ENCODE peak calls at places on chromosomes 11 and 22, in eight cellular contexts. J, W, Q, F, S, V, Z and E are unnamed samples.

GRCh38 chr11:120964857-120965256 is 59.0 kb upstream of the TBCEL start:
- DNase-seq in J (no peak), W (no peak), Q (no peak), F (no peak), S (no peak), V (no peak), Z (no peak), E (no peak)

GRCh38 chr22:49363526-49364230 is 464.0 kb downstream of the BRD1 start:
- DNase-seq in J (no peak), W (no peak), Q (no peak), F (no peak), S (no peak), V (no peak), Z (no peak), E (no peak)

GRCh38 chr22:41436322-41437113 is 10.1 kb downstream of the TOB2 start:
- DNase-seq in J (no peak), W (no peak), Q (no peak), F (no peak), S (no peak), V (no peak), Z (no peak), E (no peak)

GRCh38 chr22:22079404-22080148 is 97.0 kb upstream of the TOP3B start:
- DNase-seq in J (no peak), W (no peak), Q (no peak), F (no peak), S (no peak), V (no peak), Z (no peak), E (no peak)

GRCh38 chr11:26109658-26110393 is 222.1 kb upstream of the ANO3 start:
- DNase-seq in J (no peak), W (no peak), Q (no peak), F (no peak), S (no peak), V (no peak), Z (no peak), E (no peak)

GRCh38 chr11:64996710-64997380 is at the start of gene BATF2:
- DNase-seq in J (peak), W (no peak), Q (peak), F (peak), S (peak), V (no peak), Z (no peak), E (peak)

GRCh38 chr11:117084992-117085391 is 13.2 kb downstream of the SIK3 start:
- DNase-seq in J (no peak), W (no peak), Q (no peak), F (no peak), S (no peak), V (no peak), Z (no peak), E (no peak)

GRCh38 chr11:44454686-44455085 is 110.8 kb upstream of the CD82 start:
- DNase-seq in J (no peak), W (no peak), Q (no peak), F (no peak), S (no peak), V (no peak), Z (no peak), E (no peak)

GRCh38 chr11:106389096-106389495 is 311.6 kb downstream of the AASDHPPT start:
- DNase-seq in J (no peak), W (no peak), Q (no peak), F (no peak), S (no peak), V (no peak), Z (no peak), E (no peak)

GRCh38 chr11:82981852-82982251 is 80.3 kb downstream of the DDIAS start:
- DNase-seq in J (no peak), W (no peak), Q (no peak), F (no peak), S (no peak), V (no peak), Z (no peak), E (no peak)

GRCh38 chr22:23037429-23038333 is 32.6 kb upstream of the GNAZ start:
- DNase-seq in J (no peak), W (no peak), Q (no peak), F (no peak), S (no peak), V (no peak), Z (no peak), E (no peak)

GRCh38 chr22:41267958-41268357 is 18.0 kb downstream of the RANGAP1 start:
- DNase-seq in J (no peak), W (no peak), Q (no peak), F (no peak), S (no peak), V (no peak), Z (no peak), E (no peak)

GRCh38 chr11:7098235-7098832 is 9.5 kb downstream of the RBMXL2 start:
- DNase-seq in J (no peak), W (no peak), Q (no peak), F (no peak), S (no peak), V (peak), Z (no peak), E (peak)

GRCh38 chr22:40397436-40397835 is 27.0 kb downstream of the SGSM3 start:
- DNase-seq in J (no peak), W (no peak), Q (peak), F (no peak), S (no peak), V (no peak), Z (no peak), E (no peak)

GRCh38 chr22:35913925-35914324 is 114.7 kb downstream of the RBFOX2 start:
- DNase-seq in J (no peak), W (no peak), Q (no peak), F (no peak), S (no peak), V (no peak), Z (no peak), E (no peak)